ENCODE peak calls at places on chromosomes 6 and 20, in seven cellular contexts. One of them, this sample, is unnamed.

GRCh38 chr6:20769651-20770050 is 235.4 kb downstream of the CDKAL1 start:
- DNase-seq in endodermal cell: no peak
- DNase-seq in AG09309: no peak
- DNase-seq in NB4: no peak
- DNase-seq in cardiac muscle cell: no peak
- DNase-seq in foreskin fibroblast: no peak
- DNase-seq in fibroblast of pulmonary artery: no peak
- DNase-seq in this sample: no peak

GRCh38 chr6:11251553-11252358 is 19.3 kb upstream of the NEDD9 start:
- DNase-seq in endodermal cell: no peak
- DNase-seq in AG09309: no peak
- DNase-seq in NB4: no peak
- DNase-seq in cardiac muscle cell: peak; percentile 87
- DNase-seq in foreskin fibroblast: peak; percentile 87
- DNase-seq in fibroblast of pulmonary artery: peak; percentile 87
- DNase-seq in this sample: peak; percentile 53

GRCh38 chr20:36528176-36528874 is 13.0 kb upstream of the MYL9 start:
- DNase-seq in endodermal cell: no peak
- DNase-seq in AG09309: no peak
- DNase-seq in NB4: no peak
- DNase-seq in cardiac muscle cell: no peak
- DNase-seq in foreskin fibroblast: no peak
- DNase-seq in fibroblast of pulmonary artery: no peak
- DNase-seq in this sample: no peak

GRCh38 chr6:8389034-8389818 is 46.1 kb downstream of the SLC35B3 start:
- DNase-seq in endodermal cell: no peak
- DNase-seq in AG09309: no peak
- DNase-seq in NB4: no peak
- DNase-seq in cardiac muscle cell: no peak
- DNase-seq in foreskin fibroblast: no peak
- DNase-seq in fibroblast of pulmonary artery: no peak
- DNase-seq in this sample: no peak

GRCh38 chr6:89352329-89353117 is at the start of gene UBE2J1:
- DNase-seq in endodermal cell: peak; percentile 94
- DNase-seq in AG09309: peak; percentile 81
- DNase-seq in NB4: peak; percentile 96
- DNase-seq in cardiac muscle cell: peak; percentile 98
- DNase-seq in foreskin fibroblast: peak; percentile 95
- DNase-seq in fibroblast of pulmonary artery: peak; percentile 95
- DNase-seq in this sample: peak; percentile 97

GRCh38 chr6:11356404-11357155 is 124.1 kb upstream of the NEDD9 start:
- DNase-seq in endodermal cell: peak; percentile 19
- DNase-seq in AG09309: no peak
- DNase-seq in NB4: no peak
- DNase-seq in cardiac muscle cell: peak; percentile 35
- DNase-seq in foreskin fibroblast: no peak
- DNase-seq in fibroblast of pulmonary artery: peak; percentile 66
- DNase-seq in this sample: no peak

GRCh38 chr6:116971959-116972358 is 94.9 kb downstream of the RFX6 start:
- DNase-seq in endodermal cell: peak; percentile 65
- DNase-seq in AG09309: peak; percentile 10
- DNase-seq in NB4: peak; percentile 66
- DNase-seq in cardiac muscle cell: peak; percentile 51
- DNase-seq in foreskin fibroblast: peak; percentile 6
- DNase-seq in fibroblast of pulmonary artery: peak; percentile 56
- DNase-seq in this sample: peak; percentile 49

GRCh38 chr6:14917511-14917910 is 328.4 kb upstream of the JARID2 start:
- DNase-seq in endodermal cell: no peak
- DNase-seq in AG09309: no peak
- DNase-seq in NB4: no peak
- DNase-seq in cardiac muscle cell: no peak
- DNase-seq in foreskin fibroblast: no peak
- DNase-seq in fibroblast of pulmonary artery: no peak
- DNase-seq in this sample: no peak

GRCh38 chr6:115602471-115602870 is 458.2 kb downstream of the FRK start:
- DNase-seq in endodermal cell: no peak
- DNase-seq in AG09309: no peak
- DNase-seq in NB4: no peak
- DNase-seq in cardiac muscle cell: no peak
- DNase-seq in foreskin fibroblast: no peak
- DNase-seq in fibroblast of pulmonary artery: no peak
- DNase-seq in this sample: no peak

GRCh38 chr6:129731396-129731795 is 21.4 kb upstream of the ARHGAP18 start:
- DNase-seq in endodermal cell: peak; percentile 62
- DNase-seq in AG09309: no peak
- DNase-seq in NB4: no peak
- DNase-seq in cardiac muscle cell: no peak
- DNase-seq in foreskin fibroblast: no peak
- DNase-seq in fibroblast of pulmonary artery: no peak
- DNase-seq in this sample: no peak
- TF ChIP-seq CTCF in endodermal cell: no peak
- TF ChIP-seq CTCF in AG09309: no peak
- TF ChIP-seq CTCF in NB4: no peak
- TF ChIP-seq CTCF in cardiac muscle cell: no peak
- TF ChIP-seq CTCF in foreskin fibroblast: no peak
- TF ChIP-seq CTCF in fibroblast of pulmonary artery: no peak
- TF ChIP-seq CTCF in this sample: no peak

GRCh38 chr6:106102967-106103727 is 17.0 kb downstream of the PRDM1 start:
- DNase-seq in endodermal cell: peak; percentile 84
- DNase-seq in AG09309: no peak
- DNase-seq in NB4: no peak
- DNase-seq in cardiac muscle cell: no peak
- DNase-seq in foreskin fibroblast: no peak
- DNase-seq in fibroblast of pulmonary artery: no peak
- DNase-seq in this sample: no peak
- H3K4me3 ChIP-seq in endodermal cell: no peak overlapping the region
- H3K4me3 ChIP-seq in AG09309: no peak overlapping the region
- H3K4me3 ChIP-seq in NB4: no peak overlapping the region
- H3K4me3 ChIP-seq in cardiac muscle cell: no peak overlapping the region
- H3K4me3 ChIP-seq in foreskin fibroblast: no peak overlapping the region
- H3K4me3 ChIP-seq in fibroblast of pulmonary artery: peak overlapping the region; percentile 0
- H3K4me3 ChIP-seq in this sample: no peak overlapping the region

GRCh38 chr6:41017663-41018062 is 21.4 kb downstream of the UNC5CL start:
- DNase-seq in endodermal cell: no peak
- DNase-seq in AG09309: no peak
- DNase-seq in NB4: no peak
- DNase-seq in cardiac muscle cell: no peak
- DNase-seq in foreskin fibroblast: no peak
- DNase-seq in fibroblast of pulmonary artery: no peak
- DNase-seq in this sample: no peak

GRCh38 chr6:41025966-41026365 is 13.1 kb downstream of the UNC5CL start:
- DNase-seq in endodermal cell: peak; percentile 31
- DNase-seq in AG09309: no peak
- DNase-seq in NB4: no peak
- DNase-seq in cardiac muscle cell: no peak
- DNase-seq in foreskin fibroblast: no peak
- DNase-seq in fibroblast of pulmonary artery: no peak
- DNase-seq in this sample: no peak

GRCh38 chr6:41022294-41022693 is 16.7 kb downstream of the UNC5CL start:
- DNase-seq in endodermal cell: no peak
- DNase-seq in AG09309: no peak
- DNase-seq in NB4: no peak
- DNase-seq in cardiac muscle cell: peak; percentile 13
- DNase-seq in foreskin fibroblast: no peak
- DNase-seq in fibroblast of pulmonary artery: peak; percentile 24
- DNase-seq in this sample: no peak

GRCh38 chr6:41023114-41023513 is 15.9 kb downstream of the UNC5CL start:
- DNase-seq in endodermal cell: peak; percentile 32
- DNase-seq in AG09309: no peak
- DNase-seq in NB4: no peak
- DNase-seq in cardiac muscle cell: no peak
- DNase-seq in foreskin fibroblast: no peak
- DNase-seq in fibroblast of pulmonary artery: no peak
- DNase-seq in this sample: no peak

DNA sequence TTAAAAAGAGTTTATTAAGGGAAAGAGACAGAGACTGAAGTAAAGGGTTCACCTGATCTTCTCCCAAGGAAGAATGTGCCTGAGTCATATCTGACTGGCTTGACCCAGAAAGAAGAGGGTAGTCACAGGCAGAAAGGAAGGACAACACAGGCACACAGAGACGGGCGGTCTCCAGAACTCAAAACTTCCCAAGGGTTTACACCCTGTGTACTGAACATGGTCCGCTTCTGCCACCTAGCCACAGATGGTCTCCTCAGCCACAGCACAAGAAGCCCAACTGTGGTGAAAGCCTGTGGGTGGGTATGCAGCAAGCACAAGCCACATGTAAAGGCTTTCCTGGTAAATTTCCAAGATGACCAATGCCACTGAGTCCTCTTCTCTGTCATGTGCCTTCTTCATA is 17.2 kb downstream of the UNC5CL start:
- DNase-seq in endodermal cell: peak; percentile 65
- DNase-seq in AG09309: peak; percentile 35
- DNase-seq in NB4: peak; percentile 20
- DNase-seq in cardiac muscle cell: peak; percentile 40
- DNase-seq in foreskin fibroblast: peak; percentile 51
- DNase-seq in fibroblast of pulmonary artery: peak; percentile 38
- DNase-seq in this sample: peak; percentile 82
- TF ChIP-seq CTCF in endodermal cell: peak; percentile 52
- TF ChIP-seq CTCF in AG09309: peak; percentile 76
- TF ChIP-seq CTCF in NB4: no peak
- TF ChIP-seq CTCF in cardiac muscle cell: peak; percentile 6
- TF ChIP-seq CTCF in foreskin fibroblast: peak; percentile 59
- TF ChIP-seq CTCF in fibroblast of pulmonary artery: peak; percentile 19
- TF ChIP-seq CTCF in this sample: peak; percentile 65

GRCh38 chr6:108656834-108657233 is 96.1 kb downstream of the FOXO3 start:
- DNase-seq in endodermal cell: no peak
- DNase-seq in AG09309: no peak
- DNase-seq in NB4: no peak
- DNase-seq in cardiac muscle cell: no peak
- DNase-seq in foreskin fibroblast: no peak
- DNase-seq in fibroblast of pulmonary artery: no peak
- DNase-seq in this sample: no peak

GRCh38 chr6:108653864-108654402 is 93.2 kb downstream of the FOXO3 start:
- DNase-seq in endodermal cell: no peak
- DNase-seq in AG09309: no peak
- DNase-seq in NB4: no peak
- DNase-seq in cardiac muscle cell: peak; percentile 84
- DNase-seq in foreskin fibroblast: peak; percentile 21
- DNase-seq in fibroblast of pulmonary artery: peak; percentile 78
- DNase-seq in this sample: peak; percentile 56

GRCh38 chr6:108658174-108658573 is 97.5 kb downstream of the FOXO3 start:
- DNase-seq in endodermal cell: no peak
- DNase-seq in AG09309: no peak
- DNase-seq in NB4: no peak
- DNase-seq in cardiac muscle cell: no peak
- DNase-seq in foreskin fibroblast: no peak
- DNase-seq in fibroblast of pulmonary artery: no peak
- DNase-seq in this sample: no peak

GRCh38 chr6:108654465-108655106 is 93.9 kb downstream of the FOXO3 start:
- DNase-seq in endodermal cell: no peak
- DNase-seq in AG09309: no peak
- DNase-seq in NB4: no peak
- DNase-seq in cardiac muscle cell: peak; percentile 61
- DNase-seq in foreskin fibroblast: no peak
- DNase-seq in fibroblast of pulmonary artery: peak; percentile 43
- DNase-seq in this sample: no peak

GRCh38 chr6:108655840-108656650 is 95.3 kb downstream of the FOXO3 start:
- DNase-seq in endodermal cell: no peak
- DNase-seq in AG09309: peak; percentile 66
- DNase-seq in NB4: no peak
- DNase-seq in cardiac muscle cell: peak; percentile 90
- DNase-seq in foreskin fibroblast: peak; percentile 73
- DNase-seq in fibroblast of pulmonary artery: peak; percentile 93
- DNase-seq in this sample: peak; percentile 89
- H3K4me3 ChIP-seq in endodermal cell: no peak overlapping the region
- H3K4me3 ChIP-seq in AG09309: no peak overlapping the region
- H3K4me3 ChIP-seq in NB4: no peak overlapping the region
- H3K4me3 ChIP-seq in cardiac muscle cell: no peak overlapping the region
- H3K4me3 ChIP-seq in foreskin fibroblast: peak overlapping the region; percentile 30
- H3K4me3 ChIP-seq in fibroblast of pulmonary artery: peak overlapping the region; percentile 15
- H3K4me3 ChIP-seq in this sample: peak overlapping the region; percentile 15

GRCh38 chr20:50371878-50372769 is 138.1 kb upstream of the PTPN1 start:
- DNase-seq in endodermal cell: no peak
- DNase-seq in AG09309: no peak
- DNase-seq in NB4: no peak
- DNase-seq in cardiac muscle cell: no peak
- DNase-seq in foreskin fibroblast: no peak
- DNase-seq in fibroblast of pulmonary artery: no peak
- DNase-seq in this sample: no peak

GRCh38 chr20:50373674-50374286 is 136.4 kb upstream of the PTPN1 start:
- DNase-seq in endodermal cell: no peak
- DNase-seq in AG09309: no peak
- DNase-seq in NB4: no peak
- DNase-seq in cardiac muscle cell: no peak
- DNase-seq in foreskin fibroblast: no peak
- DNase-seq in fibroblast of pulmonary artery: peak; percentile 48
- DNase-seq in this sample: no peak

GRCh38 chr20:50370036-50370566 is 140.1 kb upstream of the PTPN1 start:
- DNase-seq in endodermal cell: no peak
- DNase-seq in AG09309: no peak
- DNase-seq in NB4: no peak
- DNase-seq in cardiac muscle cell: no peak
- DNase-seq in foreskin fibroblast: no peak
- DNase-seq in fibroblast of pulmonary artery: no peak
- DNase-seq in this sample: no peak

GRCh38 chr20:50374541-50375078 is 135.6 kb upstream of the PTPN1 start:
- DNase-seq in endodermal cell: no peak
- DNase-seq in AG09309: no peak
- DNase-seq in NB4: no peak
- DNase-seq in cardiac muscle cell: no peak
- DNase-seq in foreskin fibroblast: no peak
- DNase-seq in fibroblast of pulmonary artery: no peak
- DNase-seq in this sample: no peak

GRCh38 chr20:50372770-50373088 is 137.5 kb upstream of the PTPN1 start:
- DNase-seq in endodermal cell: no peak
- DNase-seq in AG09309: no peak
- DNase-seq in NB4: no peak
- DNase-seq in cardiac muscle cell: no peak
- DNase-seq in foreskin fibroblast: no peak
- DNase-seq in fibroblast of pulmonary artery: no peak
- DNase-seq in this sample: no peak
- TF ChIP-seq CTCF in endodermal cell: no peak
- TF ChIP-seq CTCF in AG09309: no peak
- TF ChIP-seq CTCF in NB4: no peak
- TF ChIP-seq CTCF in cardiac muscle cell: no peak
- TF ChIP-seq CTCF in foreskin fibroblast: no peak
- TF ChIP-seq CTCF in fibroblast of pulmonary artery: no peak
- TF ChIP-seq CTCF in this sample: no peak

DNA sequence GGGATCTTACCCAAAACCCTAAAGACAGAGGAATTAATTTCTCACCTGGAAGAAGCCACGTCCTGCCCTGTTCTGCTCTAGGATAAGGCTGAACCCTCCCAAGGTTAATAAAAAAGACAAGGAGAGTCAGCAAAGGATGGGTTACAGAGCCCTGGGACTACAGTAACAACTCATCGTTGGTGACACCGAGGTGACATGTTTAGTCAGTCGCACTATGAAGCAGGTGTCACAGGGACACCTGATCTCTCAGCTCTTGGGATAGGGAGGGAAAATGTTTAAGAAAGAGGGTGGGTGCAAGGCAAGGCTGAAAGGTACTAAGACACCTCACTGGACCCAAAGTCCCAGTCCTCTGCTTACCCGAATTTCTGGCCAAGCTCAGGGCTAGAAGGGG is 598 bp downstream of the MOCS1 start:
- DNase-seq in endodermal cell: no peak
- DNase-seq in AG09309: no peak
- DNase-seq in NB4: no peak
- DNase-seq in cardiac muscle cell: no peak
- DNase-seq in foreskin fibroblast: no peak
- DNase-seq in fibroblast of pulmonary artery: no peak
- DNase-seq in this sample: no peak
- H3K4me3 ChIP-seq in endodermal cell: peak overlapping the region; percentile 89
- H3K4me3 ChIP-seq in AG09309: peak overlapping the region; percentile 85
- H3K4me3 ChIP-seq in NB4: no peak overlapping the region
- H3K4me3 ChIP-seq in cardiac muscle cell: peak overlapping the region; percentile 63
- H3K4me3 ChIP-seq in foreskin fibroblast: peak overlapping the region; percentile 70
- H3K4me3 ChIP-seq in fibroblast of pulmonary artery: peak overlapping the region; percentile 79
- H3K4me3 ChIP-seq in this sample: peak overlapping the region; percentile 78

This sample was measured in AG10803.